ENCODE peak calls at places on chromosome 19, in four cellular contexts. W is mesendoderm, R is IMR-90, H is WERI-Rb-1. I is an unnamed sample.

GRCh38 chr19:17862711-17863519 is 3.2 kb downstream of the RPL18A start:
- DNase-seq in W (no peak), R (no peak), H (no peak), I (no peak)

GRCh38 chr19:56105090-56105701 is 15.9 kb downstream of the ZNF787 start:
- DNase-seq in W (peak; percentile 86), R (peak; percentile 33), H (peak; percentile 80), I (peak; percentile 86)

GRCh38 chr19:42199440-42200115 is 17.9 kb downstream of the DEDD2 start:
- DNase-seq in W (peak; percentile 42), R (no peak), H (no peak), I (peak; percentile 70)

GRCh38 chr19:8332976-8333770 is 9.9 kb downstream of the KANK3 start:
- DNase-seq in W (no peak), R (no peak), H (no peak), I (no peak)

GRCh38 chr19:7333198-7334118 is 15.3 kb upstream of the ARHGEF18 start:
- DNase-seq in W (no peak), R (no peak), H (no peak), I (no peak)

GRCh38 chr19:19502281-19502680 is 13.1 kb downstream of the TSSK6 start:
- DNase-seq in W (no peak), R (no peak), H (no peak), I (no peak)

GRCh38 chr19:392375-392970 is 16.5 kb downstream of the C2CD4C start:
- DNase-seq in W (no peak), R (no peak), H (no peak), I (no peak)

GRCh38 chr19:2810141-2811091 is 9.3 kb upstream of the ZNF554 start:
- DNase-seq in W (no peak), R (no peak), H (no peak), I (no peak)

GRCh38 chr19:609001-609340 is 19.3 kb downstream of the HCN2 start:
- DNase-seq in W (no peak), R (no peak), H (no peak), I (no peak)

GRCh38 chr19:21128901-21129698 is 12.7 kb upstream of the ZNF431 start:
- DNase-seq in W (no peak), R (no peak), H (no peak), I (no peak)

GRCh38 chr19:927044-927706 is 1.3 kb downstream of the ARID3A start:
- DNase-seq in W (peak; percentile 67), R (no peak), H (peak; percentile 55), I (peak; percentile 78)

GRCh38 chr19:54388001-54388802 is 23.5 kb upstream of the LAIR1 start:
- DNase-seq in W (no peak), R (no peak), H (peak; percentile 24), I (no peak)

GRCh38 chr19:51689751-51690358 is 3.3 kb upstream of the SPACA6 start:
- DNase-seq in W (peak; percentile 96), R (no peak), H (peak; percentile 76), I (peak; percentile 39)

GRCh38 chr19:14450168-14450874 is 17.2 kb downstream of the PKN1 start:
- DNase-seq in W (peak; percentile 92), R (no peak), H (peak; percentile 86), I (no peak)

GRCh38 chr19:29308977-29309520 is 96.1 kb upstream of the UQCRFS1 start:
- DNase-seq in W (peak; percentile 57), R (no peak), H (no peak), I (no peak)

GRCh38 chr19:2540646-2541454 is 64.9 kb downstream of the GADD45B start:
- DNase-seq in W (peak; percentile 100), R (peak; percentile 97), H (no peak), I (peak; percentile 92)

GRCh38 chr19:42368765-42369164 is 21.3 kb downstream of the CNFN start:
- DNase-seq in W (no peak), R (no peak), H (no peak), I (no peak)

GRCh38 chr19:46840157-46840942 is 10.3 kb downstream of the AP2S1 start:
- DNase-seq in W (peak; percentile 91), R (peak; percentile 70), H (peak; percentile 55), I (no peak)

GRCh38 chr19:5155586-5156210 is 184.9 kb downstream of the PTPRS start:
- DNase-seq in W (no peak), R (no peak), H (no peak), I (no peak)
- H3K27ac ChIP-seq in W (no peak overlapping the region), R (no peak overlapping the region), H (no peak overlapping the region), I (no peak overlapping the region)

GRCh38 chr19:38336638-38337359 is 1.2 kb downstream of the CATSPERG start:
- DNase-seq in W (peak; percentile 97), R (peak; percentile 86), H (peak; percentile 97), I (peak; percentile 97)
- H3K27ac ChIP-seq in W (peak overlapping the region; percentile 14), R (peak overlapping the region; percentile 13), H (peak overlapping the region; percentile 74), I (peak overlapping the region; percentile 89)

DNA sequence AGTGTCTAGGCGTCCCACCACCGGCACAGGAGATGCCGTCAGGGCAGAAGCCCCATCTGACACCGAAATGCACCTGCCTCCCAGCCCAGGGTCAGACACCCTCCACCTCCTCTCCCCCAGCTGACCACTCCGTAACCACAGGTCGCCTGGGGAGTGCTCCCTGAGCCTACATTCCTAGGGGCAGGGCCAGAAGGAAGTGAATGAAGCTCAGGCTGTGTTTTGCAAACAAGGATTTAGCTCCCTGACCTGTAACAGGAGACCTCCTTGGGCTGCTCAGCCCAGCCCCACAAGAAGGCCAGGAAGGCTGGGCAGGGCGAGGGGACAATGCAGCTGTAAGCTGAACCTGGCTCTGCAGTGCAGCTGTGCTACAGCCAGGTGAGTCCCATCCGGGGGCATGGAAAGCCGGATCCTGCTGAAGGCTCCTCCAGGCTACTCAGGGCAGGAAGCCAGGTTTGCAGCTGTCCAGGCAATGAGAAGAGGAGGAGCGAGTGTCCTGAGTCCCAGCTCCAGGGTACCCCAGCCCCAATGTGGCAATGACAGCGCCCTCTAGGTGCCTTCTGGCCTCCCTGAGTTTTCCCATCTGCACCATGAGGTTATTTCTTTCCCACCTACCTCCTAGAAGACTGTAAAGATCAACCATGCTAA is 42.1 kb downstream of the RHPN2 start:
- DNase-seq in W (peak; percentile 93), R (no peak), H (no peak), I (no peak)
- H3K27ac ChIP-seq in W (no peak overlapping the region), R (no peak overlapping the region), H (no peak overlapping the region), I (no peak overlapping the region)

GRCh38 chr19:5895890-5896289 is 7.7 kb downstream of the NDUFA11 start:
- DNase-seq in W (no peak), R (no peak), H (peak; percentile 33), I (no peak)
- H3K27ac ChIP-seq in W (no peak overlapping the region), R (no peak overlapping the region), H (no peak overlapping the region), I (peak overlapping the region; percentile 78)

GRCh38 chr19:12792048-12792852 is 964 bp downstream of the JUNB start:
- DNase-seq in W (peak; percentile 84), R (peak; percentile 55), H (peak; percentile 70), I (peak; percentile 80)
- H3K27ac ChIP-seq in W (no peak overlapping the region), R (peak overlapping the region; percentile 85), H (peak overlapping the region; percentile 83), I (peak overlapping the region; percentile 100)

I was measured in lung.